ENCODE peak calls at places on chromosomes 16 and 17, in seven cellular contexts. W, D, R, V, T, K and S are unnamed samples. For H3K4me1, the result is how much of the 10 kb centered on the place peaks cover.

GRCh38 chr17:10052414-10052813 is 146.0 kb downstream of the GAS7 start:
- ATAC-seq in T (no peak), R (no peak), D (no peak), W (no peak), V (no peak), K (no peak), S (no peak)

GRCh38 chr17:9234404-9234945 is 213.2 kb downstream of the NTN1 start:
- ATAC-seq in W (no peak), D (no peak), K (no peak), V (no peak), T (no peak), R (no peak), S (no peak)

GRCh38 chr16:74577882-74578366 is 29.0 kb downstream of the GLG1 start:
- ATAC-seq in T (no peak), V (no peak), W (no peak), D (no peak), K (peak), R (no peak), S (no peak)

GRCh38 chr17:37147301-37147812 is 198.6 kb downstream of the AATF start:
- ATAC-seq in V (peak), T (no peak), W (no peak), K (no peak), R (peak), D (no peak), S (no peak)

GRCh38 chr17:28788100-28788499 is 44.3 kb downstream of the TRAF4 start:
- ATAC-seq in D (no peak), K (no peak), R (peak), T (no peak), V (no peak), W (no peak), S (no peak)

GRCh38 chr17:67488161-67488560 is 111.1 kb downstream of the PITPNC1 start:
- ATAC-seq in K (no peak), T (no peak), V (no peak), R (peak), D (peak), W (no peak), S (peak)

GRCh38 chr16:24858219-24859041 is 12.7 kb downstream of the SLC5A11 start:
- ATAC-seq in V (peak), R (peak), T (no peak), K (peak), W (peak), D (peak), S (no peak)

GRCh38 chr16:71622088-71622487 is 3.9 kb upstream of the MARVELD3 start:
- ATAC-seq in K (no peak), D (no peak), T (no peak), R (no peak), W (no peak), V (no peak), S (no peak)

GRCh38 chr17:47789611-47790520 is 31.7 kb downstream of the OSBPL7 start:
- ATAC-seq in T (peak), K (peak), D (peak), R (peak), W (peak), V (peak), S (peak)
- TF ChIP-seq POLR2AphosphoS5 in T (no peak), K (no peak), D (no peak), R (no peak), W (no peak), V (no peak), S (no peak)

GRCh38 chr17:17412331-17412730 is 64.5 kb upstream of the MED9 start:
- ATAC-seq in D (no peak), R (no peak), V (no peak), K (no peak), W (no peak), T (no peak), S (no peak)
- H3K4me1 ChIP-seq in D (under half), R (under half), V (under half), K (under half), W (under half), T (under half), S (under half)

GRCh38 chr17:73546121-73546520 is 98.1 kb downstream of the SDK2 start:
- ATAC-seq in K (no peak), T (no peak), R (no peak), V (no peak), W (no peak), D (no peak), S (no peak)
- TF ChIP-seq POLR2AphosphoS5 in K (no peak), T (no peak), R (no peak), V (no peak), W (no peak), D (no peak), S (no peak)

GRCh38 chr17:40352044-40352778 is 12.3 kb downstream of the GJD3 start:
- ATAC-seq in D (no peak), K (no peak), W (no peak), T (no peak), R (peak), V (no peak), S (no peak)
- H3K4me1 ChIP-seq in D (half or more), K (under half), W (under half), T (half or more), R (half or more), V (half or more), S (half or more)

GRCh38 chr16:27235938-27236245 is 32.6 kb downstream of the KDM8 start:
- ATAC-seq in R (no peak), T (no peak), K (no peak), D (no peak), V (no peak), W (no peak), S (no peak)

GRCh38 chr16:27234603-27235002 is 31.3 kb downstream of the KDM8 start:
- ATAC-seq in K (peak), V (no peak), T (no peak), W (no peak), D (no peak), R (no peak), S (no peak)

GRCh38 chr16:27234171-27234570 is 30.8 kb downstream of the KDM8 start:
- ATAC-seq in V (no peak), R (no peak), K (no peak), T (no peak), W (no peak), D (no peak), S (no peak)

GRCh38 chr16:27236635-27237228 is 31.8 kb downstream of the NSMCE1 start:
- ATAC-seq in D (no peak), W (no peak), R (no peak), K (no peak), V (no peak), T (no peak), S (no peak)

GRCh38 chr16:27235055-27235937 is 32.0 kb downstream of the KDM8 start:
- ATAC-seq in T (peak), R (peak), V (peak), D (peak), K (peak), W (peak), S (peak)
- TF ChIP-seq POLR2AphosphoS5 in T (no peak), R (no peak), V (no peak), D (peak), K (no peak), W (no peak), S (no peak)

GRCh38 chr16:11794991-11795886 is 1.8 kb downstream of the ZC3H7A start:
- ATAC-seq in V (no peak), R (no peak), D (no peak), K (no peak), T (no peak), W (no peak), S (no peak)
- H3K4me1 ChIP-seq in V (under half), R (half or more), D (half or more), K (under half), T (under half), W (under half), S (under half)

GRCh38 chr16:67216612-67217490 is 10.1 kb upstream of the TMEM208 start:
- ATAC-seq in T (no peak), K (no peak), W (peak), D (peak), R (no peak), V (no peak), S (peak)
- TF ChIP-seq POLR2AphosphoS5 in T (no peak), K (no peak), W (no peak), D (no peak), R (no peak), V (no peak), S (no peak)

GRCh38 chr17:76497979-76498885 is 3.0 kb downstream of the RHBDF2 start:
- ATAC-seq in W (no peak), T (peak), D (peak), R (peak), V (peak), K (no peak), S (peak)

GRCh38 chr17:76497699-76497978 is 3.6 kb downstream of the RHBDF2 start:
- ATAC-seq in K (no peak), D (no peak), R (no peak), W (no peak), T (no peak), V (no peak), S (no peak)

GRCh38 chr17:76496464-76496863 is 4.8 kb downstream of the RHBDF2 start:
- ATAC-seq in R (no peak), T (no peak), V (no peak), K (no peak), D (no peak), W (no peak), S (no peak)

GRCh38 chr17:76493505-76494167 is 7.6 kb downstream of the RHBDF2 start:
- ATAC-seq in W (no peak), K (no peak), D (no peak), T (no peak), R (no peak), V (no peak), S (no peak)

GRCh38 chr17:76495663-76496400 is 5.4 kb downstream of the RHBDF2 start:
- ATAC-seq in R (no peak), V (no peak), D (no peak), K (no peak), W (no peak), T (no peak), S (no peak)
- H3K4me1 ChIP-seq in R (half or more), V (under half), D (half or more), K (under half), W (under half), T (half or more), S (under half)

GRCh38 chr17:80358861-80359260 is 56.1 kb upstream of the ENDOV start:
- ATAC-seq in V (no peak), D (no peak), W (no peak), K (no peak), R (no peak), T (no peak), S (no peak)

GRCh38 chr17:80354381-80354780 is 60.6 kb upstream of the ENDOV start:
- ATAC-seq in R (no peak), W (no peak), T (peak), V (no peak), K (no peak), D (no peak), S (no peak)

GRCh38 chr17:80358131-80358530 is 56.8 kb upstream of the ENDOV start:
- ATAC-seq in R (no peak), K (no peak), T (no peak), W (no peak), V (no peak), D (no peak), S (no peak)

GRCh38 chr17:80353718-80354275 is 61.2 kb upstream of the ENDOV start:
- ATAC-seq in D (no peak), T (no peak), K (no peak), R (no peak), V (no peak), W (no peak), S (no peak)

GRCh38 chr17:80356231-80356856 is 58.6 kb upstream of the ENDOV start:
- ATAC-seq in V (no peak), T (peak), K (no peak), W (no peak), D (no peak), R (no peak), S (no peak)
- TF ChIP-seq POLR2AphosphoS5 in V (no peak), T (no peak), K (no peak), W (no peak), D (no peak), R (no peak), S (no peak)

GRCh38 chr17:81008140-81008539 is 16.5 kb downstream of the CHMP6 start:
- ATAC-seq in K (no peak), R (no peak), D (no peak), T (no peak), V (no peak), W (no peak), S (no peak)
- H3K4me1 ChIP-seq in K (under half), R (under half), D (under half), T (under half), V (under half), W (under half), S (under half)